ENCODE peak calls at places on chromosomes 6 and 20, in nine cellular contexts. T is SK-N-SH, Z is astrocyte, F is K562, M is HepG2, S is IMR-90, J is neural progenitor cell, Q is mesenchymal stem cell, H is GM23248. A is an unnamed sample. For H3K4me1, the result is how much of the 10 kb centered on the place peaks cover.

GRCh38 chr6:105363100-105363754 is 39.7 kb downstream of the PREP start:
- DNase-seq in J (peak), Q (peak), T (peak), H (peak), F (no peak), S (peak), Z (no peak), M (no peak), A (no peak)

GRCh38 chr6:73340048-73340447 is 14.0 kb downstream of the DPPA5 start:
- DNase-seq in M (no peak), S (peak), J (no peak), Q (no peak), H (peak), Z (peak), F (no peak), T (no peak), A (no peak)

GRCh38 chr20:14582855-14583254 is 245.4 kb upstream of the FLRT3 start:
- DNase-seq in S (no peak), F (no peak), Q (peak), T (no peak), Z (no peak), H (peak), M (no peak), J (no peak), A (no peak)

GRCh38 chr6:141562181-141562800 is 570.4 kb upstream of the GJE1 start:
- DNase-seq in S (no peak), F (peak), H (peak), J (peak), Q (peak), M (no peak), Z (no peak), T (peak), A (no peak)

GRCh38 chr6:33418690-33419291 is 884 bp upstream of the CUTA start:
- DNase-seq in Z (peak), Q (peak), F (peak), H (no peak), M (no peak), S (peak), T (no peak), J (peak), A (no peak)

GRCh38 chr6:113697642-113698410 is 159.3 kb upstream of the MARCKS start:
- DNase-seq in H (peak), T (no peak), Q (peak), F (no peak), Z (peak), J (no peak), S (peak), M (no peak), A (no peak)

GRCh38 chr20:48606841-48607543 is 220.8 kb downstream of the PREX1 start:
- DNase-seq in H (no peak), F (no peak), Q (no peak), T (no peak), Z (no peak), M (no peak), S (no peak), J (no peak), A (no peak)

GRCh38 chr6:112851141-112851540 is 504.0 kb downstream of the RFPL4B start:
- DNase-seq in M (no peak), Q (peak), H (no peak), F (no peak), S (no peak), Z (no peak), T (no peak), J (no peak), A (no peak)

GRCh38 chr6:147930743-147931142 is 411.9 kb upstream of the SASH1 start:
- DNase-seq in T (no peak), Z (no peak), Q (no peak), M (no peak), S (no peak), J (no peak), F (peak), H (no peak), A (peak)

GRCh38 chr6:27582928-27583725 is 110.2 kb upstream of the ZNF184 start:
- DNase-seq in Q (peak), J (peak), T (peak), M (peak), S (peak), Z (peak), F (peak), H (peak), A (peak)

GRCh38 chr6:122568350-122568749 is 41.9 kb upstream of the PKIB start:
- DNase-seq in Q (no peak), T (no peak), H (no peak), J (no peak), S (no peak), F (no peak), M (no peak), Z (no peak), A (no peak)

GRCh38 chr6:130513770-130514169 is 148.0 kb downstream of the TMEM200A start:
- DNase-seq in T (no peak), M (no peak), S (peak), Z (peak), Q (peak), J (no peak), H (peak), F (peak), A (no peak)

GRCh38 chr6:166418691-166419143 is 36.0 kb upstream of the MPC1 start:
- DNase-seq in H (no peak), T (no peak), M (no peak), F (no peak), S (no peak), J (no peak), Q (no peak), Z (no peak), A (no peak)

GRCh38 chr6:166420351-166420750 is 37.6 kb upstream of the MPC1 start:
- DNase-seq in H (peak), F (peak), Q (peak), M (peak), Z (peak), J (no peak), S (peak), T (no peak), A (no peak)

GRCh38 chr6:166417285-166417691 is 34.5 kb upstream of the MPC1 start:
- DNase-seq in Q (no peak), H (no peak), J (no peak), M (no peak), F (no peak), Z (no peak), S (no peak), T (no peak), A (no peak)

GRCh38 chr6:166419268-166419667 is 36.5 kb upstream of the MPC1 start:
- DNase-seq in Z (peak), T (no peak), H (no peak), J (no peak), F (no peak), S (peak), M (no peak), Q (peak), A (no peak)

DNA sequence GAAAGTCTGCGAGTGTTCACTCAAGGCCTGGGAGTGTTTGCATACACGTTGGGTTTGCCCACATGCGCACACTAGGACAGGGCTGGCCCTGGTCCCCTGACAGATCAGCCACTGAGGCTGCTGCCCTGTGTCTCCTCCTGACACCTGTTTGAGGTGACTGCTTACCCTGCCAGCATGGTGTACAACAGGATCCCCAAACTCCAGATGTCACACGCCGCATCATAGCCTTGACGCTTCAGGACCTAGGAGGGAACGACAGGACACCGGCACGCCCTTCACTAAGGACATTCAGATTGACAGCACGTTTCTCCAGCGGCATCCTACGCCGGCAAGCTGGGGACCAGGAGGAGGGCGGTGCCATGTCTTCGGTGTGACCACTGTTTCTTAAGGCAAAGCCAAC is 37.0 kb upstream of the MPC1 start:
- DNase-seq in J (no peak), M (no peak), H (no peak), T (no peak), S (no peak), Q (no peak), Z (no peak), F (no peak), A (no peak)
- H2AFZ ChIP-seq in J (no peak), M (no peak), H (no peak), T (no peak), S (no peak), Q (no peak), Z (no peak), F (no peak), A (no peak)

GRCh38 chr6:35731736-35732532 is 4.9 kb upstream of the ARMC12 start:
- DNase-seq in H (peak), J (peak), Q (peak), T (peak), M (peak), Z (peak), F (peak), S (peak), A (peak)
- H3K4me1 ChIP-seq in H (under half), J (under half), Q (under half), T (under half), M (half or more), Z (under half), F (under half), S (under half), A (half or more)

GRCh38 chr6:119713903-119714302 is 364.3 kb upstream of the MAN1A1 start:
- DNase-seq in Q (no peak), J (no peak), Z (no peak), S (no peak), T (no peak), H (no peak), F (no peak), M (no peak), A (no peak)

GRCh38 chr6:119720160-119720559 is 370.6 kb upstream of the MAN1A1 start:
- DNase-seq in F (peak), Z (no peak), M (peak), T (no peak), S (peak), J (no peak), Q (peak), H (peak), A (no peak)

GRCh38 chr6:119716668-119717270 is 367.2 kb upstream of the MAN1A1 start:
- DNase-seq in S (no peak), H (no peak), Q (no peak), J (no peak), M (no peak), F (no peak), Z (no peak), T (no peak), A (no peak)

GRCh38 chr6:119717942-119718341 is 368.4 kb upstream of the MAN1A1 start:
- DNase-seq in Z (no peak), M (no peak), T (no peak), H (no peak), S (no peak), Q (no peak), F (no peak), J (no peak), A (no peak)
- H3K4me2 ChIP-seq in Z (no peak), M (no peak), T (no peak), H (no peak), S (no peak), Q (no peak), F (no peak), J (no peak), A (no peak)

GRCh38 chr6:44202332-44202971 is 14.3 kb upstream of the MYMX start:
- DNase-seq in J (peak), S (no peak), Q (no peak), M (no peak), H (no peak), T (no peak), Z (no peak), F (no peak), A (no peak)
- H2AFZ ChIP-seq in J (peak), S (no peak), Q (no peak), M (no peak), H (no peak), T (no peak), Z (no peak), F (peak), A (no peak)

GRCh38 chr6:109826551-109826950 is 135.5 kb downstream of the FIG4 start:
- DNase-seq in H (no peak), M (no peak), T (no peak), Z (no peak), J (no peak), S (no peak), Q (no peak), F (no peak), A (no peak)

GRCh38 chr6:109820706-109821350 is 129.7 kb downstream of the FIG4 start:
- DNase-seq in T (no peak), H (no peak), J (no peak), M (no peak), S (no peak), F (no peak), Z (no peak), Q (no peak), A (no peak)

GRCh38 chr6:109821494-109821893 is 130.4 kb downstream of the FIG4 start:
- DNase-seq in Z (no peak), J (no peak), H (no peak), M (no peak), Q (no peak), T (no peak), S (no peak), F (no peak), A (no peak)

GRCh38 chr6:109824105-109824504 is 133.0 kb downstream of the FIG4 start:
- DNase-seq in H (no peak), S (no peak), Q (no peak), F (no peak), M (no peak), T (no peak), J (no peak), Z (no peak), A (no peak)
- H3K4me1 ChIP-seq in H (under half), S (under half), Q (under half), F (under half), M (under half), T (under half), J (under half), Z (under half), A (under half)

GRCh38 chr6:5730586-5731263 is 276.0 kb downstream of the NRN1 start:
- DNase-seq in H (peak), F (no peak), Z (peak), S (peak), M (no peak), Q (peak), T (no peak), J (no peak), A (no peak)

GRCh38 chr6:5731435-5731834 is 275.3 kb downstream of the NRN1 start:
- DNase-seq in M (peak), Q (no peak), J (no peak), F (no peak), Z (no peak), S (no peak), T (no peak), H (no peak), A (no peak)

GRCh38 chr6:5729813-5730212 is 276.9 kb downstream of the NRN1 start:
- DNase-seq in F (no peak), J (peak), H (no peak), T (no peak), M (no peak), S (no peak), Z (no peak), Q (no peak), A (no peak)

GRCh38 chr6:5726976-5727718 is 279.6 kb downstream of the NRN1 start:
- DNase-seq in Z (peak), J (no peak), H (no peak), T (no peak), S (peak), F (no peak), Q (peak), M (no peak), A (no peak)

DNA sequence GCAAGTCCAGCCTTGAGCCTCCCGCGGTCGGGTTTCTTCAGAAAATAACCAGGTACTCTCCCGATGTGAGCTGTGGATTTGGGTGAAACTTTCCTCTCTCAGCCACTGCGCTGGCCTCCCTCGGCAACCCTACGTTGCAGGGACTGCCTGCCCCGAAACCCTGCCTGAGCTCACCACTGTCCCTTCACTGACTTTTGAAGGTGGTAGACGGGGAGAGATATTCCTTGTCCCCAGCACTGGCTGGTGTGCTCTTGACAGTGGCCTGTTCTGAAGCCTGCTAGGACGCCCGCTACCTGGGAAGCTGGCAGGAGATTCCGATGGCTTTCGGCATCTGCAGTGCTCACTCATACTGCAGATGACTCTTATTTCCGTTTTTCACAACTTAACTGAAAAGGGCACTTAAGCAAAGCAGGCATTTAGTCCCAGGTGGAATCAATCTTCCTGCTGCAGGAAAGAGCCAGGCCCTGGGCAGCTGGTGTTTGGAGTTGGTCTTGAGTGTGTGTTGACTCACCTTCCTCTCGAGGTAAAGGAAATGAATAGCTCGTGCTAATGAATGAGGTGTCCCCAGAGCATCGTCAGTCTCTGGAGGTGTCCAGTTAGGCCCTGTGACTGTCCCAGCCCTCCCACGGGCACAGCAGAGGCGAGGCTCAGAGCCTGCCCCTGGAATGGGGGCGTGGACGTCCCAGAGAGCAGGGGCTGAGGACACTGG is 277.8 kb downstream of the NRN1 start:
- DNase-seq in T (no peak), F (no peak), S (peak), H (peak), Z (peak), Q (peak), J (no peak), M (no peak), A (peak)
- H3K4me2 ChIP-seq in T (peak), F (no peak), S (no peak), H (peak), Z (peak), Q (no peak), J (no peak), M (no peak), A (peak)